ENCODE peak calls at places on chromosome 18, in six cellular contexts. L is AG08395, J is SHP77, E is EL, O is mammary epithelial cell, X is anterior cingulate cortex. F is an unnamed sample.

GRCh38 chr18:73199151-73199550 is 331.4 kb upstream of the NETO1 start:
- DNase-seq in J (no peak), O (peak; percentile 40), E (peak; percentile 15), X (no peak), L (no peak), F (no peak)

GRCh38 chr18:3044931-3045698 is 32.2 kb upstream of the LPIN2 start:
- DNase-seq in E (no peak), L (no peak), X (no peak), J (peak; percentile 22), O (peak; percentile 20), F (peak; percentile 51)

GRCh38 chr18:2654105-2654827 is 1.3 kb upstream of the SMCHD1 start:
- DNase-seq in E (no peak), J (no peak), L (no peak), O (no peak), X (no peak), F (no peak)

GRCh38 chr18:61322265-61322873 is 10.9 kb upstream of the CDH20 start:
- DNase-seq in X (peak; percentile 63), J (peak; percentile 51), L (peak; percentile 80), E (peak; percentile 63), O (peak; percentile 35), F (peak; percentile 91)

GRCh38 chr18:50429207-50429948 is 54.5 kb downstream of the SKA1 start:
- DNase-seq in X (no peak), E (peak; percentile 10), J (peak; percentile 31), L (peak; percentile 29), O (no peak), F (no peak)

GRCh38 chr18:14075196-14075595 is 57.0 kb downstream of the ZNF519 start:
- DNase-seq in L (no peak), J (no peak), E (no peak), X (no peak), O (no peak), F (no peak)

GRCh38 chr18:5414546-5414945 is 119.0 kb upstream of the ZBTB14 start:
- DNase-seq in J (no peak), E (no peak), X (peak; percentile 39), L (no peak), O (no peak), F (peak; percentile 75)

GRCh38 chr18:59075923-59076322 is 63.8 kb upstream of the SEC11C start:
- DNase-seq in L (no peak), E (no peak), O (no peak), X (no peak), J (no peak), F (no peak)

GRCh38 chr18:8609711-8610441 is 639 bp downstream of the RAB12 start:
- DNase-seq in X (no peak), E (peak; percentile 11), L (no peak), O (no peak), J (no peak), F (no peak)

GRCh38 chr18:69974365-69974764 is 26.7 kb upstream of the CD226 start:
- DNase-seq in L (no peak), E (peak; percentile 81), O (peak; percentile 51), J (no peak), X (no peak), F (no peak)

GRCh38 chr18:1177232-1177631 is 272.6 kb downstream of the ADCYAP1 start:
- DNase-seq in J (no peak), O (no peak), E (no peak), X (no peak), L (no peak), F (no peak)

GRCh38 chr18:58213931-58214431 is 170.0 kb downstream of the NEDD4L start:
- DNase-seq in L (no peak), O (peak; percentile 60), E (peak; percentile 64), X (no peak), J (no peak), F (no peak)

GRCh38 chr18:58605027-58606020 is 23.6 kb downstream of the ALPK2 start:
- DNase-seq in O (peak; percentile 78), J (peak; percentile 12), L (no peak), E (peak; percentile 80), X (no peak), F (no peak)

GRCh38 chr18:22606563-22607283 is 189.0 kb upstream of the CTAGE1 start:
- DNase-seq in E (peak; percentile 47), O (no peak), L (no peak), J (no peak), X (no peak), F (peak; percentile 8)

GRCh38 chr18:77101410-77102245 is 31.0 kb downstream of the MBP start:
- DNase-seq in O (peak; percentile 98), E (peak; percentile 99), L (peak; percentile 89), J (no peak), X (no peak), F (peak; percentile 61)

GRCh38 chr18:33735428-33735827 is 157.4 kb downstream of the ASXL3 start:
- DNase-seq in E (no peak), L (no peak), X (no peak), O (no peak), J (no peak), F (no peak)

GRCh38 chr18:6397931-6398566 is 16.7 kb downstream of the L3MBTL4 start:
- DNase-seq in L (no peak), O (no peak), J (no peak), X (no peak), E (no peak), F (no peak)

GRCh38 chr18:57527479-57528237 is 58.8 kb downstream of the FECH start:
- DNase-seq in X (no peak), E (no peak), L (no peak), J (no peak), O (no peak), F (no peak)

GRCh38 chr18:48574667-48575300 is 36.0 kb downstream of the CTIF start:
- DNase-seq in L (no peak), X (no peak), E (no peak), J (no peak), O (no peak), F (no peak)

GRCh38 chr18:14221689-14222088 is 89.5 kb upstream of the ZNF519 start:
- DNase-seq in L (no peak), X (no peak), J (no peak), O (no peak), E (no peak), F (no peak)

GRCh38 chr18:13441731-13442130 is 223.2 kb downstream of the LDLRAD4 start:
- DNase-seq in O (no peak), L (no peak), E (no peak), X (no peak), J (no peak), F (no peak)

GRCh38 chr18:36454848-36455458 is 157.4 kb downstream of the FHOD3 start:
- DNase-seq in L (no peak), O (no peak), E (no peak), X (no peak), J (peak; percentile 30), F (no peak)

GRCh38 chr18:907880-908512 is 3.3 kb downstream of the ADCYAP1 start:
- DNase-seq in E (no peak), X (no peak), L (no peak), J (no peak), O (no peak), F (no peak)

GRCh38 chr18:54904521-54904920 is 54.7 kb downstream of the CCDC68 start:
- DNase-seq in L (no peak), O (no peak), J (no peak), E (no peak), X (no peak), F (no peak)

GRCh38 chr18:45557296-45557695 is 58.0 kb upstream of the SLC14A2 start:
- DNase-seq in O (peak; percentile 42), X (no peak), E (no peak), L (no peak), J (no peak), F (no peak)

GRCh38 chr18:51070545-51070944 is 40.5 kb downstream of the SMAD4 start:
- DNase-seq in X (no peak), E (peak; percentile 89), L (peak; percentile 49), J (no peak), O (peak; percentile 66), F (no peak)

GRCh38 chr18:70920840-70921374 is 632.1 kb downstream of the SOCS6 start:
- DNase-seq in J (no peak), O (no peak), X (no peak), E (no peak), L (no peak), F (no peak)

GRCh38 chr18:67525328-67526110 is 9.0 kb upstream of the DSEL start:
- DNase-seq in J (no peak), E (peak; percentile 98), X (peak; percentile 51), O (peak; percentile 89), L (peak; percentile 82), F (peak; percentile 54)

GRCh38 chr18:7982216-7982615 is 415.1 kb downstream of the PTPRM start:
- DNase-seq in L (no peak), O (no peak), X (no peak), E (peak; percentile 27), J (no peak), F (no peak)

GRCh38 chr18:55781481-55781957 is 193.5 kb upstream of the TCF4 start:
- DNase-seq in E (peak; percentile 72), X (peak; percentile 16), O (peak; percentile 44), L (peak; percentile 74), J (peak; percentile 36), F (peak; percentile 86)